ENCODE peak calls at places on chromosomes 12 and 14, in eight cellular contexts. D is type B pancreatic cell; M is iPS DF 6.9; F is Right ventricle myocardium superior; A is lower leg skin; Q is skeletal muscle cell; I is choroid plexus epithelial cell; V is stimulated activated CD4-positive, alpha-beta T cell treated with anti-CD3 and anti-CD28 coated beads, Interleukin-2, amount 100 ng/mL, for 24 hours. S is an unnamed sample.

GRCh38 chr12:83052890-83053541 is 366.3 kb downstream of the TMTC2 start:
- DNase-seq in D (no peak), M (no peak), F (no peak), A (no peak), Q (no peak), I (no peak), V (no peak), S (no peak)

GRCh38 chr12:69401940-69402339 is 42.4 kb downstream of the YEATS4 start:
- DNase-seq in D (no peak), M (no peak), F (peak; percentile 46), A (no peak), Q (no peak), I (no peak), V (no peak), S (no peak)

GRCh38 chr14:76951149-76951548 is 77.4 kb downstream of the IRF2BPL start:
- DNase-seq in D (no peak), M (no peak), F (no peak), A (no peak), Q (no peak), I (no peak), V (no peak), S (no peak)

GRCh38 chr14:66403183-66403582 is 83.0 kb upstream of the CCDC196 start:
- DNase-seq in D (no peak), M (no peak), F (no peak), A (no peak), Q (no peak), I (peak; percentile 62), V (no peak), S (no peak)

GRCh38 chr12:100450726-100451125 is 22.9 kb upstream of the NR1H4 start:
- DNase-seq in D (no peak), M (no peak), F (no peak), A (no peak), Q (no peak), I (peak; percentile 48), V (no peak), S (no peak)

GRCh38 chr12:19316420-19316819 is 122.9 kb upstream of the AEBP2 start:
- DNase-seq in D (no peak), M (no peak), F (no peak), A (no peak), Q (peak; percentile 3), I (peak; percentile 65), V (no peak), S (no peak)

GRCh38 chr12:10361622-10362021 is 28.2 kb downstream of the KLRK1 start:
- DNase-seq in D (no peak), M (no peak), F (no peak), A (no peak), Q (peak; percentile 30), I (peak; percentile 89), V (no peak), S (no peak)

GRCh38 chr12:57367121-57367520 is 63.7 kb downstream of the R3HDM2 start:
- DNase-seq in D (no peak), M (no peak), F (no peak), A (no peak), Q (no peak), I (peak; percentile 12), V (no peak), S (no peak)

GRCh38 chr12:49824886-49825285 is 3.3 kb downstream of the NCKAP5L start:
- DNase-seq in D (no peak), M (no peak), F (no peak), A (peak; percentile 82), Q (no peak), I (peak; percentile 59), V (no peak), S (no peak)

GRCh38 chr12:38502016-38502415 is 185.4 kb downstream of the ALG10B start:
- DNase-seq in D (no peak), M (no peak), F (no peak), A (no peak), Q (no peak), I (peak; percentile 3), V (no peak), S (no peak)

GRCh38 chr12:46934374-46935111 is 108.7 kb upstream of the SLC38A4 start:
- DNase-seq in D (no peak), M (no peak), F (no peak), A (no peak), Q (no peak), I (no peak), V (no peak), S (no peak)

GRCh38 chr12:121786441-121786825 is 7.1 kb downstream of the RHOF start:
- DNase-seq in D (no peak), M (no peak), F (no peak), A (no peak), Q (peak; percentile 67), I (peak; percentile 64), V (peak; percentile 56), S (peak; percentile 88)

GRCh38 chr12:65824314-65824563 is at the start of gene HMGA2:
- DNase-seq in D (peak; percentile 81), M (no peak), F (peak; percentile 47), A (peak; percentile 87), Q (no peak), I (peak; percentile 80), V (no peak), S (no peak)

GRCh38 chr12:94618995-94619695 is 31.2 kb downstream of the TMCC3 start:
- DNase-seq in D (no peak), M (no peak), F (no peak), A (no peak), Q (peak; percentile 91), I (peak; percentile 85), V (peak; percentile 48), S (no peak)

GRCh38 chr12:67624355-67624754 is 24.2 kb upstream of the DYRK2 start:
- DNase-seq in D (no peak), M (no peak), F (no peak), A (no peak), Q (no peak), I (no peak), V (no peak), S (no peak)

GRCh38 chr12:109027767-109028166 is 6.9 kb upstream of the SVOP start:
- DNase-seq in D (no peak), M (no peak), F (no peak), A (no peak), Q (peak; percentile 17), I (peak; percentile 74), V (no peak), S (no peak)